ENCODE peak calls at places on chromosomes 16 and 17, in ten cellular contexts. G is effector memory CD8-positive, alpha-beta T cell; K is activated T-cell treated with anti-CD3 and anti-CD28 coated beads, Interleukin-2, amount 50 U/mL, for 72 hours; H is heart right ventricle; D is lower leg skin; Z is nucleus accumbens; C is OCI-LY7; J is AML-193; L is stomach; I is H9. S is an unnamed sample.

GRCh38 chr17:1643293-1643998 is 2.1 kb downstream of the SCARF1 start:
- DNase-seq in D (no peak), H (peak), I (peak), Z (no peak), L (peak), J (no peak), C (peak), K (peak), G (peak), S (peak)

GRCh38 chr17:37774508-37774907 is 29.6 kb upstream of the HNF1B start:
- DNase-seq in H (no peak), Z (no peak), D (no peak), J (no peak), I (no peak), K (peak), G (no peak), C (peak), L (no peak), S (peak)

GRCh38 chr16:4426021-4426684 is 485 bp downstream of the DNAJA3 start:
- DNase-seq in I (no peak), L (no peak), H (no peak), K (no peak), J (no peak), Z (no peak), G (no peak), D (no peak), C (peak), S (peak)

GRCh38 chr17:17672453-17673368 is 8.5 kb upstream of the RAI1 start:
- DNase-seq in H (no peak), L (no peak), C (peak), K (no peak), G (no peak), J (peak), I (no peak), D (no peak), Z (no peak), S (peak)

GRCh38 chr16:11084484-11085024 is 140.2 kb downstream of the CLEC16A start:
- DNase-seq in G (no peak), I (no peak), J (no peak), C (no peak), H (no peak), K (no peak), Z (no peak), L (no peak), D (no peak), S (peak)

GRCh38 chr17:35167046-35167445 is 19.4 kb downstream of the UNC45B start:
- DNase-seq in J (no peak), K (no peak), L (no peak), G (no peak), H (no peak), Z (no peak), I (no peak), D (peak), C (no peak), S (peak)

GRCh38 chr17:79633937-79634813 is 23.3 kb upstream of the RBFOX3 start:
- DNase-seq in C (no peak), G (no peak), H (no peak), J (no peak), K (no peak), Z (no peak), D (peak), L (peak), I (peak), S (no peak)

GRCh38 chr17:35286120-35286781 is 43.4 kb downstream of the SLFN5 start:
- DNase-seq in K (peak), C (no peak), H (no peak), Z (no peak), I (no peak), L (no peak), D (no peak), G (no peak), J (no peak), S (no peak)

GRCh38 chr17:73064084-73064938 is 28.2 kb downstream of the SLC39A11 start:
- DNase-seq in D (no peak), K (no peak), I (no peak), H (no peak), J (peak), C (no peak), Z (no peak), G (no peak), L (peak), S (no peak)

GRCh38 chr16:50547340-50547865 is 793 bp upstream of the NKD1 start:
- DNase-seq in Z (no peak), D (no peak), J (no peak), I (peak), L (peak), G (peak), K (peak), C (peak), H (peak), S (peak)

GRCh38 chr16:82192665-82193064 is 22.6 kb upstream of the MPHOSPH6 start:
- DNase-seq in K (peak), J (peak), Z (no peak), D (no peak), G (no peak), L (no peak), I (no peak), H (no peak), C (peak), S (peak)

GRCh38 chr17:71335212-71335611 is 785.6 kb upstream of the SOX9 start:
- DNase-seq in D (no peak), K (no peak), J (no peak), G (no peak), I (no peak), Z (no peak), C (no peak), H (no peak), L (no peak), S (no peak)

GRCh38 chr17:42924891-42925290 is 24.3 kb downstream of the G6PC1 start:
- DNase-seq in G (no peak), Z (no peak), D (no peak), C (no peak), H (no peak), K (no peak), J (no peak), L (no peak), I (peak), S (no peak)

GRCh38 chr17:78771758-78772382 is 10.2 kb downstream of the CYTH1 start:
- DNase-seq in Z (no peak), H (no peak), C (no peak), I (no peak), K (no peak), L (no peak), J (no peak), G (no peak), D (no peak), S (no peak)

GRCh38 chr17:80667462-80668277 is 123.0 kb downstream of the RPTOR start:
- DNase-seq in Z (no peak), G (no peak), I (no peak), L (no peak), K (peak), J (no peak), D (no peak), H (no peak), C (no peak), S (no peak)

GRCh38 chr17:74192950-74193781 is 10.3 kb upstream of the RPL38 start:
- DNase-seq in H (peak), J (peak), G (no peak), D (no peak), I (no peak), C (no peak), Z (no peak), K (no peak), L (peak), S (no peak)

GRCh38 chr17:28335959-28336871 is 654 bp downstream of the TNFAIP1 start:
- DNase-seq in Z (peak), G (no peak), I (peak), K (no peak), D (peak), J (no peak), L (peak), C (no peak), H (no peak), S (peak)

GRCh38 chr16:67327774-67328173 is 1.2 kb downstream of the LRRC36 start:
- DNase-seq in K (no peak), Z (no peak), G (no peak), L (no peak), C (no peak), I (no peak), H (no peak), J (no peak), D (no peak), S (no peak)

GRCh38 chr16:31869511-31870201 is 4.0 kb upstream of the ZNF267 start:
- DNase-seq in Z (peak), D (no peak), G (peak), L (no peak), C (peak), I (peak), J (peak), H (no peak), K (peak), S (peak)